ENCODE peak calls at places on chromosomes 4 and X, in five cellular contexts. D is astrocyte; V is tibial nerve; N is naive thymus-derived CD4-positive, alpha-beta T cell; W is K562. Q is an unnamed sample.

GRCh38 chrX:135345328-135345645 is 36.0 kb downstream of the ETDC start:
- DNase-seq in D (peak; percentile 34), N (no peak), V (peak; percentile 42), W (no peak), Q (no peak)

GRCh38 chrX:65589304-65589703 is 54.7 kb upstream of the LAS1L start:
- DNase-seq in N (no peak), D (no peak), W (no peak), V (no peak), Q (no peak)

GRCh38 chr4:134944115-134944514 is 742.5 kb upstream of the PABPC4L start:
- DNase-seq in D (no peak), W (no peak), N (no peak), V (no peak), Q (no peak)

GRCh38 chrX:49273181-49273727 is 3.7 kb downstream of the PPP1R3F start:
- DNase-seq in N (peak; percentile 64), V (no peak), W (no peak), D (no peak), Q (no peak)

GRCh38 chr4:140839888-140840790 is 84.0 kb upstream of the TBC1D9 start:
- DNase-seq in D (peak; percentile 10), V (no peak), N (no peak), W (no peak), Q (no peak)

GRCh38 chr4:178738026-178738425 is 1295.8 kb upstream of the AGA start:
- DNase-seq in D (peak; percentile 0), V (no peak), W (no peak), N (no peak), Q (no peak)

GRCh38 chr4:113112341-113112978 is 63.0 kb downstream of the ANK2 start:
- DNase-seq in D (no peak), V (no peak), W (no peak), N (no peak), Q (no peak)

GRCh38 chr4:27148211-27148895 is 287.7 kb downstream of the STIM2 start:
- DNase-seq in D (no peak), W (no peak), N (no peak), V (no peak), Q (peak; percentile 44)

GRCh38 chr4:125070869-125071268 is 243.9 kb upstream of the FAT4 start:
- DNase-seq in W (no peak), D (no peak), V (no peak), N (no peak), Q (no peak)

GRCh38 chr4:6773106-6773505 is 9.4 kb upstream of the KIAA0232 start:
- DNase-seq in N (no peak), W (no peak), D (peak; percentile 34), V (no peak), Q (peak; percentile 50)

GRCh38 chr4:153511104-153511503 is 44.9 kb downstream of the TMEM131L start:
- DNase-seq in N (no peak), W (no peak), V (no peak), D (no peak), Q (no peak)
- H3K4me1 ChIP-seq in N (peaks cover 50% of the 10 kb centered on the region), W (peaks cover 13% of the 10 kb centered on the region), V (peaks cover 24% of the 10 kb centered on the region), D (peaks cover 27% of the 10 kb centered on the region), Q (peaks cover 12% of the 10 kb centered on the region)

GRCh38 chr4:148164529-148164928 is 277.7 kb downstream of the NR3C2 start:
- DNase-seq in V (no peak), W (no peak), D (no peak), N (no peak), Q (no peak)
- H3K4me1 ChIP-seq in V (peaks cover 13% of the 10 kb centered on the region), W (no peaks in the 10 kb centered on the region), D (no peaks in the 10 kb centered on the region), N (no peaks in the 10 kb centered on the region), Q (peaks cover 28% of the 10 kb centered on the region)

DNA sequence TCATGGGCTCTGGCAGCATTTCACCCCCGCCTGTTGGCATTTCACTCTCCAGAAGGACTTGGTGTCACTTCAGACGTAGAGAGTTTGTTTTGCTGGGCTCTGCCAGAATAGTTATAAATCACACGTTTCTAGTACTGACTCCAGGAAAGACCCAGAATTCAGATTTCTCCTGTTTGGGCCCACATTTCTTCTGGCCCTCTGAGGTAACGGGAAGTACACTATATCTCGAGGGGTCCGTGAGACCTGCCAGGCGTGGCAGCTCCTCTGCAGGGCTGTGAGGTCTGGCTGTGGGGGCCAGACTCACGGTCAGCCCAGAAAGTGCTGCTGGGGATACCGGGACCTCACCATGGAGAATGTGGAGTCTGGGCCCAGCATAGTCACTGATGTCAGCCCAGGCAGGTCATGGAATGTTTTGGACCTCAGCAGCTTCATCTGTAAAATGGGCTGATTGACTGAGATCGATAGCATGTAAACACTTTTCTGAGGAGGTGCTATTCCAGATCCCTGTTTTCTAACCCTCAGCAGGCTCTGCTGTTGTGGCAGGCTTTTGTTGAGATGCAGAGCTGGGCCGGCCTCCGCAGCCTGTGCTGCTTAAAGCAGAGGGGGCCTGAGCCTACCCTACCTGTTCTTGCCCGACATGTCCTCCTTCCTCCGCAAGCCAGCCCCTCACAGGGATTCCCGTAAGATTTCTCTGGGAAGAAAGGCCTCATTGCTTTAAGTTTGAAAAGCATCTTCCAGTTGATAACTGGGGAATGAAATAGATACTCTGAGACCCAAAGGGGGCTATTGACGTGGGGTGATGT is 38.5 kb upstream of the HGFAC start:
- DNase-seq in N (no peak), D (no peak), W (no peak), V (no peak), Q (no peak)
- H3K4me1 ChIP-seq in N (no peaks in the 10 kb centered on the region), D (peaks cover 21% of the 10 kb centered on the region), W (peaks cover 4% of the 10 kb centered on the region), V (peaks cover 6% of the 10 kb centered on the region), Q (no peaks in the 10 kb centered on the region)

GRCh38 chr4:118774321-118774720 is 61.6 kb downstream of the SEC24D start:
- DNase-seq in D (no peak), N (no peak), W (no peak), V (no peak), Q (no peak)
- H3K4me1 ChIP-seq in D (peaks cover 34% of the 10 kb centered on the region), N (no peaks in the 10 kb centered on the region), W (no peaks in the 10 kb centered on the region), V (no peaks in the 10 kb centered on the region), Q (peaks cover 53% of the 10 kb centered on the region)

GRCh38 chr4:185835814-185836213 is 23.8 kb upstream of the SORBS2 start:
- DNase-seq in D (no peak), N (no peak), V (no peak), W (no peak), Q (no peak)

GRCh38 chr4:185834088-185834487 is 22.1 kb upstream of the SORBS2 start:
- DNase-seq in N (no peak), D (no peak), V (no peak), W (no peak), Q (no peak)

GRCh38 chr4:185836268-185837084 is 24.5 kb upstream of the SORBS2 start:
- DNase-seq in N (no peak), D (no peak), W (no peak), V (no peak), Q (no peak)

GRCh38 chr4:185834778-185835177 is 22.8 kb upstream of the SORBS2 start:
- DNase-seq in V (no peak), N (no peak), D (no peak), W (no peak), Q (no peak)

GRCh38 chr4:185835336-185835735 is 23.3 kb upstream of the SORBS2 start:
- DNase-seq in N (no peak), D (no peak), V (no peak), W (no peak), Q (no peak)
- H3K4me1 ChIP-seq in N (no peaks in the 10 kb centered on the region), D (peaks cover 36% of the 10 kb centered on the region), V (peaks cover 17% of the 10 kb centered on the region), W (no peaks in the 10 kb centered on the region), Q (peaks cover 14% of the 10 kb centered on the region)

GRCh38 chr4:186241616-186242015 is 14.3 kb downstream of the KLKB1 start:
- DNase-seq in D (no peak), N (no peak), V (no peak), W (no peak), Q (no peak)
- H3K4me1 ChIP-seq in D (no peaks in the 10 kb centered on the region), N (no peaks in the 10 kb centered on the region), V (no peaks in the 10 kb centered on the region), W (no peaks in the 10 kb centered on the region), Q (no peaks in the 10 kb centered on the region)

DNA sequence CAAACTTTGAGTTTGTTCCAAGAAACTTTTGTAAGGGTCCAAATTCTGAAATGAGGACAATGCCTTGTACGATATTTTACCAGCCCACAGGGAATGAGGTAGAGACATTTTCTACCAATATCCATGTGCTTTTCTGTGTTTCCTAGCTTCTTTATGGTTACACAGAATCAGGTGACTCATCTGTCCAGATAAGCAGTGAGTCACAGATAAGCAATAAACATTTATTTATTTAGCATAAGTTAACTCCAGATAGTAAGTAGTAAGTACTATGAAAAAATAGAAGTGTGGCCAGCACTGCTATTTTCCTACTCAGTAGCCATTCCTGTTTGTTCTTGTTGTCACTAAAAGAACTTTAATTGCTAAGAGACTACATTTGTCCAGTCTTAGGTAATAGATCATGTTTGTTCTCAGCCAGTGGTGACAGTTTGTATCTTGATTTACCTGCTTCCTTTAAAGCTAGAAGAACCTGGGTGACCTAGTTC is 7.4 kb downstream of the AFF1 start:
- DNase-seq in W (peak; percentile 60), V (no peak), D (peak; percentile 57), N (no peak), Q (no peak)
- H3K4me1 ChIP-seq in W (peaks cover 55% of the 10 kb centered on the region), V (peaks cover 37% of the 10 kb centered on the region), D (peaks cover 14% of the 10 kb centered on the region), N (peaks cover 22% of the 10 kb centered on the region), Q (peaks cover 22% of the 10 kb centered on the region)

GRCh38 chr4:128711361-128711760 is 98.1 kb upstream of the JADE1 start:
- DNase-seq in V (no peak), D (no peak), W (no peak), N (no peak), Q (no peak)

GRCh38 chr4:128718793-128719192 is 90.7 kb upstream of the JADE1 start:
- DNase-seq in D (peak; percentile 88), V (no peak), W (no peak), N (no peak), Q (no peak)

GRCh38 chr4:128716325-128716724 is 93.2 kb upstream of the JADE1 start:
- DNase-seq in N (no peak), D (no peak), W (no peak), V (peak; percentile 15), Q (no peak)

GRCh38 chr4:128720270-128720669 is 89.2 kb upstream of the JADE1 start:
- DNase-seq in V (no peak), N (no peak), D (no peak), W (peak; percentile 13), Q (no peak)

GRCh38 chr4:128715616-128716015 is 93.9 kb upstream of the JADE1 start:
- DNase-seq in V (no peak), N (no peak), W (no peak), D (peak; percentile 53), Q (no peak)
- H3K4me1 ChIP-seq in V (no peaks in the 10 kb centered on the region), N (no peaks in the 10 kb centered on the region), W (peaks cover 2% of the 10 kb centered on the region), D (no peaks in the 10 kb centered on the region), Q (no peaks in the 10 kb centered on the region)

GRCh38 chr4:38782452-38783108 is at the start of gene TLR10:
- DNase-seq in D (peak; percentile 17), N (peak; percentile 10), W (peak; percentile 40), V (peak; percentile 77), Q (no peak)
- H3K4me1 ChIP-seq in D (no peaks in the 10 kb centered on the region), N (no peaks in the 10 kb centered on the region), W (no peaks in the 10 kb centered on the region), V (no peaks in the 10 kb centered on the region), Q (no peaks in the 10 kb centered on the region)

Q was measured in foreskin keratinocyte.